ENCODE peak calls at places on chromosomes 3 and 15, in four cellular contexts. U, N, F and G are unnamed samples.

GRCh38 chr15:89332446-89332845 is 2.2 kb downstream of the POLG start:
- DNase-seq in U (no peak), N (no peak), F (no peak), G (no peak)

GRCh38 chr3:171349392-171349791 is 110.8 kb downstream of the TNIK start:
- DNase-seq in U (no peak), N (no peak), F (no peak), G (no peak)

GRCh38 chr3:142931222-142931621 is 32.3 kb downstream of the PAQR9 start:
- DNase-seq in U (no peak), N (no peak), F (no peak), G (peak)

GRCh38 chr15:60601098-60601497 is 122.2 kb upstream of the ICE2 start:
- DNase-seq in U (no peak), N (no peak), F (no peak), G (no peak)

GRCh38 chr15:63362196-63362595 is 19.4 kb downstream of the CA12 start:
- DNase-seq in U (no peak), N (no peak), F (no peak), G (no peak)

GRCh38 chr3:46584598-46585467 is 18.7 kb upstream of the LRRC2 start:
- DNase-seq in U (no peak), N (no peak), F (no peak), G (no peak)

GRCh38 chr3:171811913-171812321 is 1.6 kb upstream of the PLD1 start:
- DNase-seq in U (no peak), N (no peak), F (no peak), G (no peak)

GRCh38 chr3:11770105-11770476 is 76.6 kb downstream of the TAMM41 start:
- DNase-seq in U (no peak), N (no peak), F (no peak), G (no peak)

GRCh38 chr3:30511524-30512278 is 94.7 kb upstream of the TGFBR2 start:
- DNase-seq in U (no peak), N (no peak), F (no peak), G (no peak)

GRCh38 chr3:38756892-38757291 is 59.1 kb downstream of the SCN10A start:
- DNase-seq in U (no peak), N (no peak), F (no peak), G (no peak)

GRCh38 chr3:114350690-114351089 is 56.9 kb downstream of the TIGIT start:
- DNase-seq in U (no peak), N (no peak), F (no peak), G (no peak)

GRCh38 chr15:55230051-55230670 is 33.4 kb upstream of the RSL24D1 start:
- DNase-seq in U (no peak), N (no peak), F (no peak), G (no peak)